ENCODE peak calls at places on chromosomes 4 and X, in ten cellular contexts. M is endothelial cell of umbilical vein, W is SK-N-SH, D is vagina, E is breast epithelium, B is sigmoid colon, J is HepG2, X is Panc1, G is stomach, R is prostate gland. V is an unnamed sample. For H3K4me1 and H3K9me3, the result is how much of the 10 kb centered on the place peaks cover.

GRCh38 chr4:38125816-38126215 is 165.6 kb downstream of the PTTG2 start:
- DNase-seq in E (no peak), B (no peak), G (no peak), M (no peak), R (no peak), J (no peak), D (no peak), X (no peak), W (no peak), V (no peak)

GRCh38 chrX:41720125-41720780 is 3.7 kb upstream of the GPR82 start:
- DNase-seq in M (no peak), G (peak), R (no peak), B (no peak), W (no peak), D (no peak), X (no peak), J (no peak), E (no peak), V (peak)

GRCh38 chrX:55072286-55072685 is 2.5 kb upstream of the PAGE2B start:
- DNase-seq in G (no peak), M (no peak), B (no peak), E (no peak), R (no peak), D (no peak), W (no peak), X (no peak), J (no peak), V (no peak)

GRCh38 chr4:32349026-32349425 is 1628.9 kb downstream of the PCDH7 start:
- DNase-seq in J (no peak), B (no peak), M (no peak), D (no peak), E (no peak), R (no peak), X (no peak), W (no peak), G (no peak), V (no peak)

GRCh38 chr4:31375936-31376335 is 655.8 kb downstream of the PCDH7 start:
- DNase-seq in M (no peak), E (no peak), R (no peak), G (no peak), W (no peak), X (no peak), D (no peak), J (no peak), B (no peak), V (no peak)

GRCh38 chrX:4935846-4936245 is 1222.4 kb upstream of the PRKX start:
- DNase-seq in J (no peak), R (no peak), M (no peak), E (no peak), W (no peak), B (no peak), D (no peak), X (no peak), G (no peak), V (peak)

GRCh38 chr4:45079616-45080015 is 353.3 kb upstream of the GNPDA2 start:
- DNase-seq in M (no peak), B (no peak), J (no peak), E (no peak), W (no peak), X (no peak), D (no peak), G (no peak), R (no peak), V (no peak)

GRCh38 chrX:100090931-100091330 is 319.1 kb downstream of the PCDH19 start:
- DNase-seq in X (no peak), J (no peak), M (no peak), R (no peak), B (no peak), D (no peak), G (no peak), W (no peak), E (no peak), V (no peak)

GRCh38 chr4:7900351-7900750 is 39.3 kb downstream of the AFAP1 start:
- DNase-seq in D (no peak), J (no peak), E (no peak), M (no peak), X (no peak), G (no peak), B (no peak), R (no peak), W (no peak), V (no peak)

GRCh38 chr4:7901274-7901845 is 38.3 kb downstream of the AFAP1 start:
- DNase-seq in E (no peak), R (no peak), G (no peak), B (no peak), J (no peak), W (peak), X (no peak), D (no peak), M (no peak), V (no peak)

GRCh38 chr4:7903686-7904085 is 36.0 kb downstream of the AFAP1 start:
- DNase-seq in D (no peak), X (no peak), M (no peak), J (no peak), B (no peak), G (no peak), E (no peak), R (no peak), W (no peak), V (no peak)

GRCh38 chr4:7902826-7903225 is 36.8 kb downstream of the AFAP1 start:
- DNase-seq in R (no peak), M (no peak), B (no peak), J (no peak), E (no peak), G (no peak), X (no peak), D (no peak), W (no peak), V (no peak)

DNA sequence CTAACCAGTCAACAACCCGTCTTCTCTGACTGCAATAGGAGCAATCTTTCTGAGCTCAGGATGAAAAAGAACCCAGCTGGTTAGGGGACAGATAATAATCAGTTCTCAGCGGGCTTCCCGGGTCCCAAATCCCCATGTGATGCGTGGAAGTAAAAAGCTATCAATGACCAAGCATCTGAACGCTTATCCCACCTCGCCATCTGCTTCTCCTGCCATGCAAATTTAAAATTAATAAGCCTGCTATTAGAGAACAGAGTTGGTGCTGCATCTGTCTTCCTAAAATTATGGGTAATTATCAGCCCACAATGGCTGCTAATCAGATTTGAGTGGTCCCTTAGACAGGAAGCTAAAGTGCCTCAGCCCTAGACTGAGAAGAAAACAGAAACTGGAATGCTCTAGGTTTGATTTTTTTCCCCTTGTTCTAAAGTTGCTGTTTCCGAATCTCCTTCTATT is 37.5 kb downstream of the AFAP1 start:
- DNase-seq in E (no peak), W (peak), G (no peak), B (no peak), R (no peak), M (no peak), J (no peak), X (no peak), D (no peak), V (no peak)
- H3K4me1 ChIP-seq in E (under half), W (half or more), G (under half), B (half or more), R (under half), M (half or more), J (under half), X (half or more), D (under half), V (half or more)

GRCh38 chr4:7847206-7847605 is 92.5 kb downstream of the AFAP1 start:
- DNase-seq in R (no peak), B (peak), M (no peak), W (no peak), E (no peak), J (no peak), G (no peak), D (no peak), X (no peak), V (no peak)
- H3K9me3 ChIP-seq in R (under half), B (under half), M (under half), W (under half), E (under half), J (under half), G (under half), D (under half), X (under half), V (under half)

GRCh38 chrX:132023896-132024386 is 839 bp downstream of the STK26 start:
- DNase-seq in E (no peak), W (no peak), G (no peak), M (peak), R (peak), B (no peak), J (no peak), D (no peak), X (no peak), V (no peak)
- TF ChIP-seq POLR2AphosphoS5 in E (no peak), W (no peak), G (no peak), M (no peak), R (no peak), B (no peak), J (no peak), D (no peak), X (no peak), V (no peak)

GRCh38 chrX:118508690-118509089 is 13.1 kb downstream of the DOCK11 start:
- DNase-seq in B (no peak), M (no peak), D (no peak), X (no peak), E (no peak), W (no peak), G (no peak), J (no peak), R (no peak), V (no peak)
- H3K4me1 ChIP-seq in B (under half), M (under half), D (under half), X (under half), E (under half), W (under half), G (under half), J (under half), R (under half), V (under half)

GRCh38 chrX:102498732-102499131 is 17.8 kb downstream of the TMSB15A start:
- DNase-seq in X (no peak), M (no peak), W (no peak), J (no peak), E (no peak), R (no peak), B (no peak), G (no peak), D (no peak), V (no peak)
- H3K9me3 ChIP-seq in X (under half), M (under half), W (under half), J (under half), E (under half), R (under half), B (under half), G (under half), D (under half), V (under half)

GRCh38 chrX:48475774-48476577 is at the start of gene FTSJ1:
- DNase-seq in W (peak), G (peak), J (peak), B (peak), M (peak), E (peak), X (peak), D (no peak), R (peak), V (peak)
- TF ChIP-seq POLR2AphosphoS5 in W (no peak), G (peak), J (peak), B (peak), M (no peak), E (peak), X (peak), D (peak), R (peak), V (peak)

GRCh38 chr4:53014881-53015280 is 152.8 kb downstream of the RASL11B start:
- DNase-seq in R (no peak), J (no peak), D (no peak), W (no peak), B (no peak), X (no peak), G (no peak), E (no peak), M (no peak), V (no peak)
- H3K4me1 ChIP-seq in R (under half), J (under half), D (under half), W (under half), B (under half), X (under half), G (under half), E (under half), M (under half), V (under half)